ENCODE peak calls at places on chromosome 14, in four cellular contexts. H is H1, K is choroid plexus epithelial cell, A is foreskin fibroblast. E is an unnamed sample.

GRCh38 chr14:56810341-56810740 is at the start of gene OTX2:
- DNase-seq in A (no peak), K (peak), H (no peak), E (no peak)

GRCh38 chr14:70069186-70069585 is 119.6 kb downstream of the SLC8A3 start:
- DNase-seq in A (no peak), H (no peak), K (no peak), E (no peak)

GRCh38 chr14:95287176-95287754 is 32.4 kb downstream of the CLMN start:
- DNase-seq in A (no peak), K (no peak), H (no peak), E (no peak)

GRCh38 chr14:56491299-56492285 is 88.0 kb upstream of the TMEM260 start:
- DNase-seq in H (peak), K (peak), A (peak), E (peak)

GRCh38 chr14:89336338-89336737 is 80.7 kb downstream of the FOXN3 start:
- DNase-seq in A (no peak), K (no peak), H (no peak), E (no peak)

GRCh38 chr14:85054178-85054577 is 475.8 kb upstream of the FLRT2 start:
- DNase-seq in H (no peak), K (no peak), A (no peak), E (no peak)

GRCh38 chr14:55973285-55973800 is 144.9 kb upstream of the PELI2 start:
- DNase-seq in A (no peak), K (no peak), H (no peak), E (no peak)

GRCh38 chr14:70188608-70189540 is at the start of gene SLC8A3:
- DNase-seq in A (peak), H (no peak), K (peak), E (no peak)

GRCh38 chr14:69985456-69985855 is 106.2 kb downstream of the SMOC1 start:
- DNase-seq in A (peak), K (peak), H (no peak), E (no peak)

GRCh38 chr14:37585101-37585479 is 10.0 kb downstream of the FOXA1 start:
- DNase-seq in H (no peak), K (no peak), A (no peak), E (no peak)

GRCh38 chr14:64828096-64828495 is 51.6 kb downstream of the SPTB start:
- DNase-seq in A (no peak), K (no peak), H (no peak), E (no peak)

GRCh38 chr14:74964787-74965769 is 9.7 kb upstream of the PGF start:
- DNase-seq in A (no peak), K (no peak), H (no peak), E (no peak)

GRCh38 chr14:85764809-85765208 is 234.9 kb downstream of the FLRT2 start:
- DNase-seq in K (no peak), H (no peak), A (no peak), E (no peak)

GRCh38 chr14:89543420-89543790 is 126.4 kb upstream of the FOXN3 start:
- DNase-seq in K (no peak), A (no peak), H (no peak), E (no peak)

GRCh38 chr14:59870277-59871165 is at the start of gene RTN1:
- DNase-seq in A (peak), H (peak), K (peak), E (no peak)

GRCh38 chr14:43901950-43902349 is 605.1 kb downstream of the FSCB start:
- DNase-seq in K (no peak), H (no peak), A (no peak), E (no peak)
- TF ChIP-seq CTCF in K (no peak), H (no peak), A (no peak), E (no peak)

GRCh38 chr14:103187911-103188310 is 64.7 kb downstream of the TNFAIP2 start:
- DNase-seq in H (no peak), A (no peak), K (no peak), E (no peak)

GRCh38 chr14:103189481-103190470 is 66.5 kb downstream of the TNFAIP2 start:
- DNase-seq in A (no peak), K (no peak), H (no peak), E (no peak)

GRCh38 chr14:103190731-103191130 is 67.5 kb downstream of the TNFAIP2 start:
- DNase-seq in H (no peak), A (no peak), K (no peak), E (no peak)

GRCh38 chr14:103186894-103187586 is 63.8 kb downstream of the TNFAIP2 start:
- DNase-seq in H (peak), K (no peak), A (no peak), E (no peak)

DNA sequence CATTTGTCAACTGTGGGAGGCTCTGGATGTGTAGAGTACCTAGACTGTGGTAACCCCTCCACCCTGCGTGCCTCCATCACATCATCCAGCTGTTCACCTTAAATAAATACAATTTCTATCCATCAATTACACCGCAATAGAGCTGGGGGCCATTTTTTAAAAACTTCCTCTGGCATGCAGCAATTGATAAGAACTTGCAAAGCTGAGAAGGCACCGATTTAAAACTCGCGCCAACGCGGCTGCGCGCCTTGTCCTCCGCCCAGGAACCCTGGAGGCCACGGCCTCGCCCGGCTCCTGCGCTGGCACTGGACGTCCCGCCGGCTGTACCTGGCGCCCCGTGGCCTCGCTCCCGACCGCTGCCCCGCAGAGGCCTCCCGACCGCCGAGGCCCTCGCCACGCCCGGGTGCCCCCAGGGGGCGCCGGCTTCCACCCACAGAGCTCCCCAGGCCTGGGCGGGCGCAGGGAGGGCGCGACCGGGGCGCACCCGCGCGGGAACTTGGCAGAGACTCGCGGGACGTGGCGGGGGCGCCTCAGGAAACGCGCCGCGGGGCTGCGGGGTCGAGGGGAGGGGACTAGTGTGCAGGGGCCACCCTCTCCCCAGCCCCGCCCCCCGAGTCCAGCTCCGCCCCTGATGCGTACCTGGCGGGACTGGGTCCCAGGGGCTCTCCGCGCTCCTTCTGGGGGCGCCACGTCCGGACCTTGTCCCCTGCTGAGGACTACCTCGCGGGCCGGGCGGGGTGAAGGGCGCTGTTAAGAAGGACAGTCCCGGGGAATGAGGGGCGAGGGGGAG is 65.6 kb downstream of the TNFAIP2 start:
- DNase-seq in H (no peak), K (no peak), A (no peak), E (no peak)
- H3K4me3 ChIP-seq in H (peak), K (no peak), A (peak), E (peak)

GRCh38 chr14:21039585-21040369 is 2.4 kb upstream of the RNASE7 start:
- DNase-seq in A (peak), H (no peak), K (peak), E (no peak)
- TF ChIP-seq CTCF in A (peak), H (peak), K (peak), E (peak)

GRCh38 chr14:100825691-100826331 is at the start of gene MEG3:
- DNase-seq in K (peak), H (no peak), A (peak), E (peak)
- H3K4me3 ChIP-seq in K (peak), H (no peak), A (peak), E (peak)

DNA sequence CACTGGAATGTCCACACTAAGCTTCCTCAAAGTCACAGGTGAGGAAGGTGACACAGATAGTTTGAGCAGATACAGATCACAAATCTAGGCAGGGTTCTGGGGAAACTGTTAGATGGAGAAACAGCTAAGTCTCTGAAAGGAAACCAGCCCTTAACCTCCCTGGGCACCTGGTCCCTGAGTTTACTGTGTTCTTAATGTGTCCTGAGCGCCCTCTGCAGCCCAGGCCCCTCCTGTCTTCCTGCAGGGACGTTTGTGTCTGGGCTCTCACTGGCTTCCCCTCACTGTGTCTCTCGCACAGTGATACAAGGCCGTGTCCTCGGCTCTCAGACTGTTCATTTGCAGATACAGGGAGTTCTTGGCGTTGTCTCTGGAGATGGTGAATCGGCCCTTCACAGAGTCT is 684.3 kb downstream of the TMEM121 start:
- DNase-seq in A (no peak), K (no peak), H (no peak), E (no peak)
- TF ChIP-seq CTCF in A (no peak), K (no peak), H (no peak), E (no peak)

GRCh38 chr14:68943107-68943506 is 36.0 kb downstream of the ACTN1 start:
- DNase-seq in K (no peak), A (no peak), H (no peak), E (no peak)
- H3K4me3 ChIP-seq in K (no peak), A (no peak), H (no peak), E (no peak)

DNA sequence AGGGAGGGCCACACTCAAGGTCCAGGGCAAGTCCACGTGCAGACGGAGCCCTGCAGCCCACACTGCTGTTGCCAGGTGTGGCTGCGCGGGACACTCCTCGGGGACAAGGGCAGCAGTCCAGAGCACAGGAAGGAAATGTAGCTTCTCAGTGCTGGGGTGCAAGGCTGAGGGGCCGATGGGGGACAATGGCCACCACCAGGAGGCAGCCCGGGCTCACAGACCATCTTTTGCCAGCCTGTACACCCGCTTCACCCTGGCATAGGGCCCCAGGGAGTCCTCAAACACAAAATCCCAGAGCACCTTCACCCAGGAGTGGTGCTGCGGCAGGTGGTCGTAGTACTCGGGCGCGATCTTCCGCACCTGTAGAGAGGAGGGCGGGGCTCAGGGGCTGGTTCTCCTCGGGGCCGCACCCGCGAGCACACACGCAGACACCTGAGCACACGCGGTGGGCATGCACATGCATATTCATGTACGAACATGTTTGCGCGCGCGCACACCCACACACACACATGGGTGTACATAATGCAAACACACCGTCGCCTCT is 12.8 kb downstream of the DEGS2 start:
- DNase-seq in K (no peak), H (no peak), A (no peak), E (no peak)
- TF ChIP-seq CTCF in K (peak), H (peak), A (no peak), E (no peak)

E was measured in HFF-Myc.